ENCODE peak calls at places on chromosomes 3 and 15, in eight cellular contexts. J, M, X, Y, N, I, H and C are unnamed samples.

GRCh38 chr15:71151061-71151460 is 35.8 kb downstream of the THSD4 start:
- DNase-seq in J (no peak), M (no peak), X (no peak), Y (no peak), N (no peak), I (no peak), H (no peak), C (no peak)

GRCh38 chr3:124837730-124838186 is 49.4 kb downstream of the ITGB5 start:
- DNase-seq in J (peak), M (no peak), X (no peak), Y (no peak), N (no peak), I (peak), H (no peak), C (no peak)

GRCh38 chr15:61659571-61660190 is 400.6 kb downstream of the VPS13C start:
- DNase-seq in J (no peak), M (no peak), X (no peak), Y (no peak), N (no peak), I (no peak), H (no peak), C (no peak)

GRCh38 chr3:52870471-52870870 is 26.9 kb downstream of the STIMATE start:
- DNase-seq in J (no peak), M (no peak), X (no peak), Y (no peak), N (no peak), I (no peak), H (no peak), C (no peak)

GRCh38 chr3:41267975-41268640 is 68.8 kb downstream of the CTNNB1 start:
- DNase-seq in J (peak), M (no peak), X (no peak), Y (no peak), N (peak), I (no peak), H (no peak), C (no peak)

GRCh38 chr3:161268601-161269000 is 47.5 kb downstream of the NMD3 start:
- DNase-seq in J (no peak), M (no peak), X (no peak), Y (no peak), N (no peak), I (no peak), H (no peak), C (no peak)

GRCh38 chr3:112001516-112001915 is 2.8 kb downstream of the TAGLN3 start:
- DNase-seq in J (no peak), M (no peak), X (no peak), Y (no peak), N (no peak), I (no peak), H (no peak), C (no peak)

GRCh38 chr3:196568246-196569002 is at the start of the genes FBXO45 and WDR53:
- DNase-seq in J (peak), M (peak), X (peak), Y (peak), N (peak), I (peak), H (peak), C (peak)

GRCh38 chr3:118972974-118973373 is 61.7 kb downstream of the IGSF11 start:
- DNase-seq in J (no peak), M (no peak), X (no peak), Y (no peak), N (no peak), I (peak), H (no peak), C (no peak)

GRCh38 chr3:49775538-49775937 is 10.8 kb downstream of the IP6K1 start:
- DNase-seq in J (no peak), M (no peak), X (no peak), Y (no peak), N (no peak), I (no peak), H (no peak), C (no peak)